ENCODE peak calls at places on chromosomes 7 and 10, in six cellular contexts. U is tibial nerve, O is IMR-90, Z is heart left ventricle, V is kidney, E is HFF-Myc. D is an unnamed sample.

GRCh38 chr10:104639595-104640338 is 1.3 kb upstream of the SORCS3 start:
- DNase-seq in U (no peak), O (no peak), Z (no peak), V (no peak), E (no peak), D (no peak)

GRCh38 chr10:44467090-44467489 is 82.2 kb upstream of the CXCL12 start:
- DNase-seq in U (no peak), O (no peak), Z (no peak), V (peak), E (no peak), D (no peak)

GRCh38 chr10:16520900-16521299 is 779 bp downstream of the C1QL3 start:
- DNase-seq in U (no peak), O (peak), Z (no peak), V (peak), E (no peak), D (no peak)

GRCh38 chr10:104895541-104895940 is 254.5 kb downstream of the SORCS3 start:
- DNase-seq in U (no peak), O (no peak), Z (no peak), V (no peak), E (no peak), D (no peak)

GRCh38 chr7:81604808-81605174 is 165.1 kb downstream of the HGF start:
- DNase-seq in U (no peak), O (no peak), Z (no peak), V (no peak), E (no peak), D (peak)

GRCh38 chr7:5439209-5439571 is 15.6 kb upstream of the TNRC18 start:
- DNase-seq in U (no peak), O (no peak), Z (no peak), V (no peak), E (no peak), D (no peak)

GRCh38 chr10:101777857-101778145 is 1.9 kb upstream of the FGF8 start:
- DNase-seq in U (no peak), O (no peak), Z (no peak), V (peak), E (no peak), D (no peak)

GRCh38 chr10:102645388-102645740 is 1.1 kb downstream of the TRIM8 start:
- DNase-seq in U (peak), O (peak), Z (peak), V (peak), E (no peak), D (peak)

GRCh38 chr10:34116780-34117179 is 698.3 kb downstream of the PARD3 start:
- DNase-seq in U (no peak), O (no peak), Z (no peak), V (no peak), E (no peak), D (no peak)

GRCh38 chr10:24531439-24531838 is 192.2 kb downstream of the ARHGAP21 start:
- DNase-seq in U (no peak), O (no peak), Z (no peak), V (no peak), E (no peak), D (no peak)

GRCh38 chr10:132346806-132347205 is 14.8 kb downstream of the LRRC27 start:
- DNase-seq in U (no peak), O (no peak), Z (no peak), V (no peak), E (no peak), D (no peak)

GRCh38 chr7:131109757-131110293 is 217.9 kb upstream of the MKLN1 start:
- DNase-seq in U (peak), O (peak), Z (peak), V (peak), E (no peak), D (no peak)

GRCh38 chr7:12002428-12002827 is 170.4 kb upstream of the THSD7A start:
- DNase-seq in U (no peak), O (no peak), Z (no peak), V (no peak), E (no peak), D (no peak)

GRCh38 chr7:46534593-46535271 is 613.7 kb upstream of the IGFBP3 start:
- DNase-seq in U (no peak), O (peak), Z (no peak), V (no peak), E (no peak), D (no peak)

GRCh38 chr7:27532256-27532783 is 130.4 kb downstream of the HIBADH start:
- DNase-seq in U (no peak), O (peak), Z (no peak), V (no peak), E (no peak), D (no peak)

GRCh38 chr10:91590904-91591791 is 41.7 kb downstream of the PPP1R3C start:
- DNase-seq in U (no peak), O (peak), Z (peak), V (peak), E (peak), D (no peak)

GRCh38 chr10:95606922-95607321 is 45.8 kb upstream of the SORBS1 start:
- DNase-seq in U (no peak), O (peak), Z (no peak), V (no peak), E (no peak), D (no peak)

GRCh38 chr7:101669307-101669706 is 40.2 kb upstream of the MYL10 start:
- DNase-seq in U (no peak), O (no peak), Z (no peak), V (no peak), E (no peak), D (no peak)

DNA sequence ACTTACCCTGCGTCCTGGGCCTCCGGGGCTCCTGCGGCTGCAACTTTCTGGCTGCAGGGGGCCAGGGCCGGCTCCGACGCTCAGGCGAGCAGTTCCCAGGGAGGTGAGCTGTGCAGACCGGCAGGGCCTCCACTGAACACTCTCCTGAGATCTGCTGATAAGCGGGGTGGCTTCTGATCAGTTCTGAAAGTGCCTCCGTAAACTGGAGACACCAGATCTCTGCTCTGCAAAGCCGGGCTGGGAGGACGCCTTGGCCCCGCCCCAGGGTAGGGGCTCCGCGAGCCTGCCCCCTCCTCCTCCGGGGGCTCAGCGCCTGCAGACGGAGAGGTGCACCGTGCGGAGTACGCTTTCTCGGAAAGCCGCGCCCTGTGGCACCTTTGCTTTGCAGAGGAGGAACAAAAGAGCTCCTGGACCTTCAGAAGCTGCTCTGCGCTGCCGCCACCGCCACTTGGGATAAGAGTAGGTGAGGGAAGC is 141.3 kb upstream of the VKORC1L1 start:
- DNase-seq in U (no peak), O (no peak), Z (no peak), V (no peak), E (no peak), D (no peak)
- TF ChIP-seq CTCF in U (no peak), O (no peak), Z (peak), V (peak), E (no peak), D (peak)

DNA sequence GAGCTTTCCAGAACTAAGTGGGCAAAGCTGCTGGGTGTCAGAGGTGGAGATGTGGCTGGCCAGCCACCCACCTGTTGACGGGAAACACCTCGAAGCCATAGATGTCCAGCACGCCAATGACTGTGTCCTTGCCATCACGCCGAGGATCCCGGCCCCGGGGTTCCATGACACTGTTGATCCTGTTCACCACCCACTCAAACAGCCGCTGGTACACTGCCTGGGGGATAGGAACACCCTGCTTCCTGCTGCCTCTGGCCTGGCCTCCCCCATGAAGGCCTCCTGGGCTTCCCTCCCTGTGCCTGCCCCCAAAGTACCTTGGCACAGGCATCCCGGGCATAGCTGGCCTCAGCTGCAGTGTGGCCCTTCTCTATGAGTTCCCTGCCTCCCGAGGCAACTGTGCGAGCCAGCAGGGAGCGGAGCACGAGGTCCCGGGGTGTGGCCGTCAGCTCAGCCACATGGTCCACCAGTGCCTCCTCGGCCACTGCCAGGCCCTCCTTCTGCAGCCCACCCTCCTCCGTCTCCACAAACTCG is 8.2 kb downstream of the MYO1G start:
- DNase-seq in U (no peak), O (no peak), Z (no peak), V (peak), E (no peak), D (no peak)
- H3K4me3 ChIP-seq in U (no peak), O (no peak), Z (no peak), V (no peak), E (no peak), D (no peak)

DNA sequence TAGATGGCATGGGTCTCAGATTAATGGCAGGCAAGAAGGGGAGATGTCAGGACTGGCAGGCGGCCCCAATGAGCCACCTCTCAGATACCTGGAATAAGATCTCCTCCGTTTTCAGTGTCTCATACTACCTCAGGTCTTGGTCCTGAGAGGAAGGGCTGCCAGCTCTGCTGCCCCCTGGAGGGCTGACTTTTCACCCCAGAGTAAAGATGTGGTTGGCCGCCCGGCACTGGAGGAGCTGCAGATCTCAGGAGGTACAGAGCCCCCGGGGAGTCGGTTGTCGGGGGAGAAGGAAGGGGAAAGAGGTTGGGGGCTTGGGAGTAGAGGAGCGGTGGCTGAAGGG is 642 bp upstream of the COL13A1 start:
- DNase-seq in U (no peak), O (peak), Z (peak), V (no peak), E (no peak), D (no peak)
- TF ChIP-seq CTCF in U (no peak), O (peak), Z (peak), V (peak), E (peak), D (peak)

GRCh38 chr10:32210306-32211045 is 136.5 kb downstream of the EPC1 start:
- DNase-seq in U (no peak), O (peak), Z (no peak), V (no peak), E (peak), D (no peak)
- H3K4me3 ChIP-seq in U (no peak), O (no peak), Z (no peak), V (no peak), E (no peak), D (no peak)

D was measured in epithelial cell of proximal tubule.